ENCODE peak calls at places on chromosomes 5 and 9, in four cellular contexts. H is central memory CD8-positive, alpha-beta T cell; Z is SK-N-DZ; L is esophagus squamous epithelium. E is an unnamed sample.

GRCh38 chr9:13351768-13352386 is 72.4 kb upstream of the MPDZ start:
- DNase-seq in H (no peak), Z (peak), L (no peak), E (no peak)

GRCh38 chr5:145536133-145536532 is 299.0 kb downstream of the PRELID2 start:
- DNase-seq in H (no peak), Z (no peak), L (no peak), E (no peak)

GRCh38 chr9:97557606-97558095 is 56.2 kb downstream of the TMOD1 start:
- DNase-seq in H (no peak), Z (peak), L (no peak), E (peak)

GRCh38 chr9:135282001-135282731 is 194.7 kb downstream of the OLFM1 start:
- DNase-seq in Z (no peak), H (no peak), L (no peak), E (no peak)

GRCh38 chr5:6430418-6431028 is 18.1 kb upstream of the UBE2QL1 start:
- DNase-seq in H (no peak), Z (no peak), L (no peak), E (no peak)

GRCh38 chr5:97194366-97194765 is 11.3 kb upstream of the RIOK2 start:
- DNase-seq in L (no peak), H (no peak), Z (no peak), E (no peak)

GRCh38 chr5:128629162-128629561 is 91.1 kb upstream of the FBN2 start:
- DNase-seq in Z (no peak), L (no peak), H (no peak), E (no peak)

GRCh38 chr5:83044941-83045340 is 32.3 kb downstream of the TMEM167A start:
- DNase-seq in L (no peak), H (no peak), Z (no peak), E (no peak)

GRCh38 chr5:58314356-58315045 is 145.4 kb downstream of the PLK2 start:
- DNase-seq in L (no peak), Z (no peak), H (no peak), E (no peak)

GRCh38 chr9:19028835-19029451 is 4.1 kb downstream of the SAXO1 start:
- DNase-seq in Z (peak), L (no peak), H (no peak), E (no peak)

GRCh38 chr5:145025775-145026174 is 809.4 kb downstream of the PRELID2 start:
- DNase-seq in H (no peak), L (no peak), Z (no peak), E (no peak)

GRCh38 chr9:17906204-17906840 is 327.5 kb downstream of the SH3GL2 start:
- DNase-seq in H (no peak), L (no peak), Z (no peak), E (peak)

E was measured in ascending aorta.